ENCODE peak calls at places on chromosomes 3 and 15, in eight cellular contexts. One of them, this sample, is unnamed.

GRCh38 chr15:42695527-42696071 is 41.3 kb downstream of the CDAN1 start:
- DNase-seq in choroid plexus epithelial cell: no peak
- DNase-seq in A549: no peak
- DNase-seq in breast epithelium: no peak
- DNase-seq in body of pancreas: no peak
- DNase-seq in cardiac fibroblast: no peak
- DNase-seq in epithelial cell of esophagus: no peak
- DNase-seq in astrocyte of the cerebellum: no peak
- DNase-seq in this sample: no peak

GRCh38 chr3:45599984-45600650 is 5.6 kb downstream of the LIMD1 start:
- DNase-seq in choroid plexus epithelial cell: no peak
- DNase-seq in A549: no peak
- DNase-seq in breast epithelium: no peak
- DNase-seq in body of pancreas: peak; percentile 74
- DNase-seq in cardiac fibroblast: no peak
- DNase-seq in epithelial cell of esophagus: no peak
- DNase-seq in astrocyte of the cerebellum: no peak
- DNase-seq in this sample: no peak

GRCh38 chr3:138404121-138404520 is 30.3 kb upstream of the ESYT3 start:
- DNase-seq in choroid plexus epithelial cell: no peak
- DNase-seq in A549: no peak
- DNase-seq in breast epithelium: no peak
- DNase-seq in body of pancreas: no peak
- DNase-seq in cardiac fibroblast: no peak
- DNase-seq in epithelial cell of esophagus: no peak
- DNase-seq in astrocyte of the cerebellum: no peak
- DNase-seq in this sample: no peak

GRCh38 chr15:90840954-90841353 is 27.4 kb upstream of the FURIN start:
- DNase-seq in choroid plexus epithelial cell: no peak
- DNase-seq in A549: no peak
- DNase-seq in breast epithelium: no peak
- DNase-seq in body of pancreas: no peak
- DNase-seq in cardiac fibroblast: peak; percentile 45
- DNase-seq in epithelial cell of esophagus: no peak
- DNase-seq in astrocyte of the cerebellum: no peak
- DNase-seq in this sample: no peak

GRCh38 chr15:40246496-40247275 is 7.8 kb downstream of the PAK6 start:
- DNase-seq in choroid plexus epithelial cell: no peak
- DNase-seq in A549: no peak
- DNase-seq in breast epithelium: peak; percentile 31
- DNase-seq in body of pancreas: peak; percentile 1
- DNase-seq in cardiac fibroblast: no peak
- DNase-seq in epithelial cell of esophagus: peak; percentile 65
- DNase-seq in astrocyte of the cerebellum: no peak
- DNase-seq in this sample: no peak

GRCh38 chr15:74240897-74241614 is 4.9 kb downstream of the CCDC33 start:
- DNase-seq in choroid plexus epithelial cell: no peak
- DNase-seq in A549: no peak
- DNase-seq in breast epithelium: no peak
- DNase-seq in body of pancreas: no peak
- DNase-seq in cardiac fibroblast: no peak
- DNase-seq in epithelial cell of esophagus: no peak
- DNase-seq in astrocyte of the cerebellum: no peak
- DNase-seq in this sample: no peak

GRCh38 chr15:62783303-62783957 is 259.1 kb upstream of the TPM1 start:
- DNase-seq in choroid plexus epithelial cell: peak; percentile 90
- DNase-seq in A549: no peak
- DNase-seq in breast epithelium: no peak
- DNase-seq in body of pancreas: no peak
- DNase-seq in cardiac fibroblast: peak; percentile 66
- DNase-seq in epithelial cell of esophagus: peak; percentile 58
- DNase-seq in astrocyte of the cerebellum: no peak
- DNase-seq in this sample: no peak

GRCh38 chr3:131716943-131717342 is 214.2 kb upstream of the MRPL3 start:
- DNase-seq in choroid plexus epithelial cell: no peak
- DNase-seq in A549: no peak
- DNase-seq in breast epithelium: no peak
- DNase-seq in body of pancreas: no peak
- DNase-seq in cardiac fibroblast: no peak
- DNase-seq in epithelial cell of esophagus: no peak
- DNase-seq in astrocyte of the cerebellum: no peak
- DNase-seq in this sample: no peak

GRCh38 chr3:183159319-183159718 is 3.2 kb downstream of the LAMP3 start:
- DNase-seq in choroid plexus epithelial cell: no peak
- DNase-seq in A549: peak; percentile 14
- DNase-seq in breast epithelium: no peak
- DNase-seq in body of pancreas: no peak
- DNase-seq in cardiac fibroblast: no peak
- DNase-seq in epithelial cell of esophagus: no peak
- DNase-seq in astrocyte of the cerebellum: no peak
- DNase-seq in this sample: no peak

GRCh38 chr3:127846576-127846975 is 24.3 kb upstream of the MGLL start:
- DNase-seq in choroid plexus epithelial cell: no peak
- DNase-seq in A549: no peak
- DNase-seq in breast epithelium: no peak
- DNase-seq in body of pancreas: no peak
- DNase-seq in cardiac fibroblast: no peak
- DNase-seq in epithelial cell of esophagus: no peak
- DNase-seq in astrocyte of the cerebellum: no peak
- DNase-seq in this sample: no peak

GRCh38 chr3:152857082-152857481 is 22.2 kb downstream of the P2RY1 start:
- DNase-seq in choroid plexus epithelial cell: no peak
- DNase-seq in A549: no peak
- DNase-seq in breast epithelium: no peak
- DNase-seq in body of pancreas: no peak
- DNase-seq in cardiac fibroblast: no peak
- DNase-seq in epithelial cell of esophagus: peak; percentile 9
- DNase-seq in astrocyte of the cerebellum: no peak
- DNase-seq in this sample: no peak

GRCh38 chr3:90184861-90185260 is 1077.4 kb downstream of the EPHA3 start:
- DNase-seq in choroid plexus epithelial cell: peak; percentile 75
- DNase-seq in A549: no peak
- DNase-seq in breast epithelium: no peak
- DNase-seq in body of pancreas: no peak
- DNase-seq in cardiac fibroblast: peak; percentile 56
- DNase-seq in epithelial cell of esophagus: peak; percentile 8
- DNase-seq in astrocyte of the cerebellum: no peak
- DNase-seq in this sample: peak; percentile 59

GRCh38 chr3:186930639-186931486 is 537 bp downstream of the ST6GAL1 start:
- DNase-seq in choroid plexus epithelial cell: peak; percentile 52
- DNase-seq in A549: peak; percentile 23
- DNase-seq in breast epithelium: no peak
- DNase-seq in body of pancreas: peak; percentile 43
- DNase-seq in cardiac fibroblast: peak; percentile 57
- DNase-seq in epithelial cell of esophagus: peak; percentile 37
- DNase-seq in astrocyte of the cerebellum: no peak
- DNase-seq in this sample: no peak

GRCh38 chr3:10554746-10555145 is 49.4 kb upstream of the ATP2B2 start:
- DNase-seq in choroid plexus epithelial cell: no peak
- DNase-seq in A549: no peak
- DNase-seq in breast epithelium: peak; percentile 5
- DNase-seq in body of pancreas: no peak
- DNase-seq in cardiac fibroblast: no peak
- DNase-seq in epithelial cell of esophagus: no peak
- DNase-seq in astrocyte of the cerebellum: no peak
- DNase-seq in this sample: no peak

GRCh38 chr3:22372292-22372949 is 621.4 kb upstream of the ZNF385D start:
- DNase-seq in choroid plexus epithelial cell: no peak
- DNase-seq in A549: no peak
- DNase-seq in breast epithelium: peak; percentile 50
- DNase-seq in body of pancreas: peak; percentile 20
- DNase-seq in cardiac fibroblast: no peak
- DNase-seq in epithelial cell of esophagus: peak; percentile 6
- DNase-seq in astrocyte of the cerebellum: no peak
- DNase-seq in this sample: no peak

GRCh38 chr3:170692720-170693119 is 106.8 kb upstream of the SLC7A14 start:
- DNase-seq in choroid plexus epithelial cell: no peak
- DNase-seq in A549: no peak
- DNase-seq in breast epithelium: no peak
- DNase-seq in body of pancreas: no peak
- DNase-seq in cardiac fibroblast: no peak
- DNase-seq in epithelial cell of esophagus: peak; percentile 85
- DNase-seq in astrocyte of the cerebellum: no peak
- DNase-seq in this sample: no peak

GRCh38 chr3:111735912-111736311 is 123.2 kb upstream of the PHLDB2 start:
- DNase-seq in choroid plexus epithelial cell: no peak
- DNase-seq in A549: no peak
- DNase-seq in breast epithelium: no peak
- DNase-seq in body of pancreas: no peak
- DNase-seq in cardiac fibroblast: no peak
- DNase-seq in epithelial cell of esophagus: no peak
- DNase-seq in astrocyte of the cerebellum: no peak
- DNase-seq in this sample: no peak

GRCh38 chr3:141465221-141465620 is 21.6 kb upstream of the RASA2 start:
- DNase-seq in choroid plexus epithelial cell: peak; percentile 58
- DNase-seq in A549: no peak
- DNase-seq in breast epithelium: no peak
- DNase-seq in body of pancreas: no peak
- DNase-seq in cardiac fibroblast: peak; percentile 48
- DNase-seq in epithelial cell of esophagus: no peak
- DNase-seq in astrocyte of the cerebellum: no peak
- DNase-seq in this sample: no peak
- TF ChIP-seq CTCF in choroid plexus epithelial cell: peak; percentile 48
- TF ChIP-seq CTCF in A549: peak; percentile 46
- TF ChIP-seq CTCF in breast epithelium: peak; percentile 15
- TF ChIP-seq CTCF in body of pancreas: no peak
- TF ChIP-seq CTCF in cardiac fibroblast: peak; percentile 34
- TF ChIP-seq CTCF in epithelial cell of esophagus: no peak
- TF ChIP-seq CTCF in astrocyte of the cerebellum: peak; percentile 8
- TF ChIP-seq CTCF in this sample: no peak

GRCh38 chr15:60795889-60796288 is 316.9 kb upstream of the ICE2 start:
- DNase-seq in choroid plexus epithelial cell: no peak
- DNase-seq in A549: no peak
- DNase-seq in breast epithelium: no peak
- DNase-seq in body of pancreas: no peak
- DNase-seq in cardiac fibroblast: no peak
- DNase-seq in epithelial cell of esophagus: no peak
- DNase-seq in astrocyte of the cerebellum: no peak
- DNase-seq in this sample: no peak
- TF ChIP-seq CTCF in choroid plexus epithelial cell: no peak
- TF ChIP-seq CTCF in A549: no peak
- TF ChIP-seq CTCF in breast epithelium: no peak
- TF ChIP-seq CTCF in body of pancreas: no peak
- TF ChIP-seq CTCF in cardiac fibroblast: no peak
- TF ChIP-seq CTCF in epithelial cell of esophagus: no peak
- TF ChIP-seq CTCF in astrocyte of the cerebellum: no peak
- TF ChIP-seq CTCF in this sample: no peak

DNA sequence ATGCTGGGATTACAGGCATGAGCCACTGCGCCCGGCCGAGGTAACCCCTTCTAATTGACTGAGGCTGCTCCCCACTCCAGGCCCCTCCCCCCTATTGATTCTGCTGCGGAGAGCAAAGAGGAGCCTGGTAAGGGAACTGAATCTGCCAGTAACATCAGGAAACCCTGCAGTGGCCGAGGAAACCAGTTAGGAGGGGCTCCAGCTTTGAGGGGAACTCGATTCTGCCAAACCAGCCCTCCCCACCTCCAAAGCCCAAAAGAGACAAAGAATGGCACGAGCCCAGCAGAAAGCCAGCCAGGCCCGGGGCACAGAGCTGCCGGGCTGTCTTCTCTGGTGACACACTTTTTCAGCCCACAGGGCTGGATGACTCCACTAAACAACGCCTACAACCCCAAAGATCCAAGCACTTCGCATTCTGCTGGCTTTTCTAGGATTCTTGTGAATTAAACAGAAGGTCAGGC is 15.0 kb upstream of the ACAD9 start:
- DNase-seq in choroid plexus epithelial cell: no peak
- DNase-seq in A549: no peak
- DNase-seq in breast epithelium: no peak
- DNase-seq in body of pancreas: no peak
- DNase-seq in cardiac fibroblast: no peak
- DNase-seq in epithelial cell of esophagus: no peak
- DNase-seq in astrocyte of the cerebellum: no peak
- DNase-seq in this sample: no peak
- TF ChIP-seq CTCF in choroid plexus epithelial cell: no peak
- TF ChIP-seq CTCF in A549: no peak
- TF ChIP-seq CTCF in breast epithelium: no peak
- TF ChIP-seq CTCF in body of pancreas: no peak
- TF ChIP-seq CTCF in cardiac fibroblast: no peak
- TF ChIP-seq CTCF in epithelial cell of esophagus: no peak
- TF ChIP-seq CTCF in astrocyte of the cerebellum: no peak
- TF ChIP-seq CTCF in this sample: no peak

GRCh38 chr3:118968111-118968510 is 66.5 kb downstream of the IGSF11 start:
- DNase-seq in choroid plexus epithelial cell: no peak
- DNase-seq in A549: no peak
- DNase-seq in breast epithelium: no peak
- DNase-seq in body of pancreas: no peak
- DNase-seq in cardiac fibroblast: no peak
- DNase-seq in epithelial cell of esophagus: no peak
- DNase-seq in astrocyte of the cerebellum: no peak
- DNase-seq in this sample: no peak

GRCh38 chr3:118966700-118967099 is 67.9 kb downstream of the IGSF11 start:
- DNase-seq in choroid plexus epithelial cell: no peak
- DNase-seq in A549: no peak
- DNase-seq in breast epithelium: no peak
- DNase-seq in body of pancreas: no peak
- DNase-seq in cardiac fibroblast: no peak
- DNase-seq in epithelial cell of esophagus: no peak
- DNase-seq in astrocyte of the cerebellum: no peak
- DNase-seq in this sample: no peak

GRCh38 chr3:118972974-118973373 is 61.7 kb downstream of the IGSF11 start:
- DNase-seq in choroid plexus epithelial cell: no peak
- DNase-seq in A549: no peak
- DNase-seq in breast epithelium: no peak
- DNase-seq in body of pancreas: no peak
- DNase-seq in cardiac fibroblast: no peak
- DNase-seq in epithelial cell of esophagus: no peak
- DNase-seq in astrocyte of the cerebellum: no peak
- DNase-seq in this sample: no peak

GRCh38 chr3:118970819-118971218 is 63.8 kb downstream of the IGSF11 start:
- DNase-seq in choroid plexus epithelial cell: no peak
- DNase-seq in A549: no peak
- DNase-seq in breast epithelium: no peak
- DNase-seq in body of pancreas: no peak
- DNase-seq in cardiac fibroblast: no peak
- DNase-seq in epithelial cell of esophagus: no peak
- DNase-seq in astrocyte of the cerebellum: no peak
- DNase-seq in this sample: no peak

DNA sequence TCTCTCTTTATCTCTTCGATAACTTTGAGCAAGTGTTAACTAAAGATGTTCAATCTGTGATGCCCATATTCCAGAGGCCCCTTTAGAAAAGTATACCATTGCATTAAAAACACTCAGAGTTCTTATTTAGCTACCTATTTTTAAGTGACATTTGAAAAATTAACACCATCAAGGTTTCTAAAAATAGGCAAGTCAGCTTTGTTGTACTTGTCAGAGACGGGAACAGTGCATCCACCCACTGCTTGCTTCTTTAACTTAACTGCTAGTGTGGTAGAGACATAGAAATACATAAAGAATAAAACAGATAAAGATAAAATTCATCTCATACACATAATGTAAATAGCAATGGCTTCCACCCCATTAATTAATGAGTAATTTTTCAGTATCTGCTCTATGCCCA is 66.0 kb downstream of the IGSF11 start:
- DNase-seq in choroid plexus epithelial cell: no peak
- DNase-seq in A549: no peak
- DNase-seq in breast epithelium: no peak
- DNase-seq in body of pancreas: no peak
- DNase-seq in cardiac fibroblast: no peak
- DNase-seq in epithelial cell of esophagus: no peak
- DNase-seq in astrocyte of the cerebellum: no peak
- DNase-seq in this sample: no peak
- TF ChIP-seq CTCF in choroid plexus epithelial cell: no peak
- TF ChIP-seq CTCF in A549: no peak
- TF ChIP-seq CTCF in breast epithelium: no peak
- TF ChIP-seq CTCF in body of pancreas: no peak
- TF ChIP-seq CTCF in cardiac fibroblast: no peak
- TF ChIP-seq CTCF in epithelial cell of esophagus: no peak
- TF ChIP-seq CTCF in astrocyte of the cerebellum: no peak
- TF ChIP-seq CTCF in this sample: no peak

This sample was measured in retinal pigment epithelial cell.